ENCODE peak calls at places on chromosomes 5 and 9, in six cellular contexts. O is psoas muscle, B is fibroblast of lung, M is astrocyte of the cerebellum, K is cardiac muscle cell, L is colonic mucosa. H is an unnamed sample.

GRCh38 chr9:78919701-78920100 is 622.8 kb downstream of the PSAT1 start:
- DNase-seq in O (no peak), B (peak; percentile 74), M (no peak), K (no peak), L (no peak), H (no peak)

GRCh38 chr9:22111176-22111870 is 102.2 kb upstream of the CDKN2B start:
- DNase-seq in O (no peak), B (peak; percentile 76), M (no peak), K (no peak), L (no peak), H (no peak)

GRCh38 chr5:79021753-79022152 is 36.6 kb upstream of the ARSB start:
- DNase-seq in O (no peak), B (no peak), M (no peak), K (no peak), L (no peak), H (no peak)

GRCh38 chr9:127941062-127941925 is 3.6 kb upstream of the DPM2 start:
- DNase-seq in O (no peak), B (no peak), M (no peak), K (no peak), L (no peak), H (no peak)

GRCh38 chr9:123058834-123059233 is 25.4 kb downstream of the GPR21 start:
- DNase-seq in O (no peak), B (peak; percentile 41), M (no peak), K (no peak), L (no peak), H (peak; percentile 78)

GRCh38 chr5:55324815-55325418 is 17.1 kb downstream of the MTREX start:
- DNase-seq in O (no peak), B (peak; percentile 51), M (peak; percentile 35), K (no peak), L (no peak), H (peak; percentile 74)

GRCh38 chr5:152349683-152350526 is 55.2 kb downstream of the NMUR2 start:
- DNase-seq in O (no peak), B (peak; percentile 12), M (peak; percentile 8), K (peak; percentile 67), L (peak; percentile 30), H (peak; percentile 27)

GRCh38 chr9:137762414-137763061 is 115.0 kb upstream of the CACNA1B start:
- DNase-seq in O (peak; percentile 64), B (no peak), M (no peak), K (no peak), L (no peak), H (no peak)

GRCh38 chr9:69397384-69398214 is 72.6 kb downstream of the ENTREP1 start:
- DNase-seq in O (no peak), B (peak; percentile 43), M (peak; percentile 22), K (no peak), L (no peak), H (peak; percentile 14)

GRCh38 chr5:151156732-151157402 is 712 bp downstream of the ANXA6 start:
- DNase-seq in O (no peak), B (peak; percentile 35), M (no peak), K (peak; percentile 40), L (no peak), H (peak; percentile 55)

GRCh38 chr9:61673247-61673646 is 483.4 kb downstream of the SPATA31A7 start:
- DNase-seq in O (no peak), B (no peak), M (no peak), K (no peak), L (no peak), H (no peak)

GRCh38 chr5:9348296-9348996 is 197.4 kb downstream of the SEMA5A start:
- DNase-seq in O (no peak), B (peak; percentile 94), M (peak; percentile 78), K (peak; percentile 21), L (no peak), H (peak; percentile 83)

GRCh38 chr5:58437661-58438060 is 22.2 kb downstream of the PLK2 start:
- DNase-seq in O (no peak), B (no peak), M (no peak), K (no peak), L (no peak), H (no peak)

GRCh38 chr5:133930061-133930823 is 38.2 kb downstream of the C5orf15 start:
- DNase-seq in O (peak; percentile 32), B (peak; percentile 87), M (peak; percentile 39), K (no peak), L (no peak), H (peak; percentile 11)

GRCh38 chr5:119327018-119327417 is 28.8 kb upstream of the TNFAIP8 start:
- DNase-seq in O (no peak), B (peak; percentile 47), M (no peak), K (no peak), L (no peak), H (no peak)

GRCh38 chr5:620152-620551 is 8.0 kb downstream of the CEP72 start:
- DNase-seq in O (no peak), B (no peak), M (no peak), K (no peak), L (no peak), H (no peak)

GRCh38 chr9:137243626-137244485 is 2.8 kb downstream of the TUBB4B start:
- DNase-seq in O (no peak), B (no peak), M (no peak), K (no peak), L (no peak), H (no peak)

GRCh38 chr9:4386819-4387218 is 87.0 kb upstream of the GLIS3 start:
- DNase-seq in O (no peak), B (no peak), M (no peak), K (no peak), L (no peak), H (no peak)

GRCh38 chr9:90515550-90515949 is 127.1 kb downstream of the DIRAS2 start:
- DNase-seq in O (no peak), B (no peak), M (no peak), K (no peak), L (no peak), H (no peak)

GRCh38 chr5:63555874-63556273 is 406.4 kb downstream of the HTR1A start:
- DNase-seq in O (no peak), B (no peak), M (no peak), K (no peak), L (no peak), H (no peak)

GRCh38 chr5:39697891-39698290 is 273.1 kb upstream of the DAB2 start:
- DNase-seq in O (no peak), B (peak; percentile 8), M (no peak), K (no peak), L (no peak), H (no peak)

DNA sequence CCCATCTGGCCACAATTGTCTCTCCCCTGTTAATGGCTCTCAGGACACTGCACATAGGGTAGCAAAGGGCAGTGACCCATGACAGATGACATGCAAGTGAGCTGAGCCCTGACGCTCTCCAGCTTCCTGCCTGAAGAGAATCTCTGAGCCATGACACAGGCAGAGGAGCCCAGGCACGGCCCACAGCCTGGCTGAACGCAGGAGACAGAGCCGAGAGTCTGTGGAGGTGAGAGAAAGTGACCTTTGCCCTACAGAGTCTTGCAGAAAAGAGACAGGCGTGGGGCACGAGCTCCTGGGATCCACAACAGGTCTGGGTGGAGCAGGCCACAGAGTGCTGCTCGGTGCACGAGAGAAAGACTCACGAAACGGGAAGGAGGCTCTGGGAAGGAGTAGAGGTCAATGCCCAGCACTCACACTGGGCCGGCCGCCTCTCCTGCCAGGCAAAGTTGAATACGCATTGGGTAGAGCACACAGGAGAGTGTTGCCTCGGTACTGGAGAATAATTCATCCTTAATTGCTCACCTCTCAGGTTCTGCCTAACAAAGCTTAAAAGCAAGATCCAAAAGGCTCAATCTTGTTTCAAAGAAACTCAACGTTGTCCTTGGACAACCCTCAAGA is 90.3 kb downstream of the MRPL36 start:
- DNase-seq in O (no peak), B (no peak), M (no peak), K (peak; percentile 36), L (no peak), H (no peak)
- H3K4me3 ChIP-seq in O (no peak overlapping the region), B (no peak overlapping the region), M (no peak overlapping the region), K (no peak overlapping the region), L (no peak overlapping the region), H (no peak overlapping the region)

GRCh38 chr9:88532320-88532719 is 2.7 kb upstream of the NXNL2 start:
- DNase-seq in O (peak; percentile 18), B (peak; percentile 68), M (peak; percentile 32), K (peak; percentile 16), L (no peak), H (no peak)
- H3K4me3 ChIP-seq in O (no peak overlapping the region), B (no peak overlapping the region), M (peak overlapping the region; percentile 25), K (no peak overlapping the region), L (no peak overlapping the region), H (peak overlapping the region; percentile 64)

GRCh38 chr5:160421625-160422258 is at the start of gene PTTG1:
- DNase-seq in O (peak; percentile 96), B (peak; percentile 97), M (peak; percentile 96), K (peak; percentile 99), L (peak; percentile 98), H (peak; percentile 99)

GRCh38 chr5:160420331-160420610 is 1.4 kb upstream of the PTTG1 start:
- DNase-seq in O (no peak), B (no peak), M (no peak), K (no peak), L (no peak), H (no peak)

GRCh38 chr5:160419458-160420330 is 813 bp upstream of the SLU7 start:
- DNase-seq in O (no peak), B (no peak), M (no peak), K (no peak), L (no peak), H (no peak)

GRCh38 chr5:160418561-160419457 is at the start of gene SLU7:
- DNase-seq in O (peak; percentile 94), B (peak; percentile 95), M (peak; percentile 93), K (peak; percentile 96), L (peak; percentile 95), H (peak; percentile 99)

DNA sequence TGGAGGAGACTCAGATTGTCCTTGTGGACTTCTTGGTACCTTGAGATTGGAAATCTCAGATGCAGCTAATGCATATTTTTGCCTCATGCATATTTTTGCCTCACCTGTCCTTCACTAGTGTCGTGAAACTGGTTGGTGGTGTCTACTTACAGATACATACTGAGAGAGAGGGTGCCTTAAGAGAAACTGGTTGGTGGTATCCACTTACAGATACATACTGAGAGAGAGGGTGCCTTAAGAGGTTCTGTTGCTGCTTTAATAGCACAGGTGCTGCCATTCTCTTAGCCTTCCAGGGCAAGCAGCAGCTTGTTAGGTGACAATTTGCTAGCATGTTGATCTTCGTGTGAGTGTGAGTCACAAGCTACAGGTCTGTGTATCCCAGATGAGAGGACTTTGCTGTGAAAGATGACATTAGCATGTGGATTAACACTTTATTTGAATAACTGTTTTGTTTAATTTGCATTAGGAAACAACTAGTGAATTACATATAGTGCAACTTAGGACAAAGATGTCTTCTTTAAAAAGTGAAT is 1.4 kb downstream of the PTTG1 start:
- DNase-seq in O (no peak), B (no peak), M (no peak), K (no peak), L (no peak), H (no peak)
- H3K4me3 ChIP-seq in O (no peak overlapping the region), B (peak overlapping the region; percentile 58), M (peak overlapping the region; percentile 54), K (peak overlapping the region; percentile 77), L (no peak overlapping the region), H (no peak overlapping the region)

GRCh38 chr9:121820286-121821005 is 169.0 kb downstream of the DAB2IP start:
- DNase-seq in O (no peak), B (no peak), M (no peak), K (no peak), L (no peak), H (no peak)

GRCh38 chr9:121818016-121818661 is 166.7 kb downstream of the DAB2IP start:
- DNase-seq in O (no peak), B (no peak), M (no peak), K (no peak), L (no peak), H (no peak)

GRCh38 chr9:121819511-121820231 is 168.2 kb downstream of the DAB2IP start:
- DNase-seq in O (no peak), B (peak; percentile 53), M (no peak), K (no peak), L (no peak), H (peak; percentile 21)

GRCh38 chr9:121817476-121817875 is 166.0 kb downstream of the DAB2IP start:
- DNase-seq in O (no peak), B (no peak), M (no peak), K (no peak), L (no peak), H (no peak)

GRCh38 chr9:121818841-121819430 is 167.5 kb downstream of the DAB2IP start:
- DNase-seq in O (no peak), B (no peak), M (no peak), K (no peak), L (no peak), H (no peak)
- H3K4me3 ChIP-seq in O (no peak overlapping the region), B (no peak overlapping the region), M (no peak overlapping the region), K (no peak overlapping the region), L (no peak overlapping the region), H (no peak overlapping the region)

H was measured in adipocyte.